ENCODE peak calls at places on chromosomes 11 and 22, in seven cellular contexts. M is adrenal gland, Y is right lobe of liver, F is AG10803, R is body of pancreas, Q is PC-9, H is stomach. U is an unnamed sample.

GRCh38 chr22:25757686-25758085 is 15.7 kb downstream of the MYO18B start:
- DNase-seq in M (no peak), Y (no peak), F (no peak), R (no peak), Q (no peak), H (no peak), U (no peak)

GRCh38 chr11:11558352-11558751 is 63.5 kb downstream of the GALNT18 start:
- DNase-seq in M (no peak), Y (no peak), F (no peak), R (no peak), Q (no peak), H (no peak), U (no peak)

GRCh38 chr22:48378673-48379072 is 1449.0 kb downstream of the BRD1 start:
- DNase-seq in M (no peak), Y (no peak), F (no peak), R (no peak), Q (no peak), H (peak; percentile 25), U (no peak)

GRCh38 chr11:15073361-15074205 is at the start of gene CALCB:
- DNase-seq in M (no peak), Y (no peak), F (peak; percentile 12), R (peak; percentile 42), Q (no peak), H (no peak), U (no peak)

GRCh38 chr22:29226246-29226981 is 20.7 kb downstream of the EMID1 start:
- DNase-seq in M (no peak), Y (no peak), F (no peak), R (no peak), Q (no peak), H (no peak), U (no peak)

GRCh38 chr22:19125474-19126308 is 3.5 kb upstream of the DGCR2 start:
- DNase-seq in M (no peak), Y (no peak), F (no peak), R (no peak), Q (no peak), H (no peak), U (no peak)

GRCh38 chr11:116821050-116821918 is 1.8 kb downstream of the APOA4 start:
- DNase-seq in M (no peak), Y (no peak), F (no peak), R (no peak), Q (no peak), H (no peak), U (no peak)

GRCh38 chr11:1012740-1013627 is 23.5 kb downstream of the MUC6 start:
- DNase-seq in M (no peak), Y (no peak), F (no peak), R (no peak), Q (no peak), H (no peak), U (no peak)

GRCh38 chr11:89420981-89421380 is 70.2 kb downstream of the NOX4 start:
- DNase-seq in M (no peak), Y (no peak), F (no peak), R (no peak), Q (no peak), H (no peak), U (no peak)

GRCh38 chr11:125063429-125064043 is 431 bp downstream of the SLC37A2 start:
- DNase-seq in M (peak; percentile 25), Y (no peak), F (no peak), R (no peak), Q (no peak), H (peak; percentile 24), U (no peak)

GRCh38 chr11:8092587-8093424 is 11.8 kb downstream of the TUB start:
- DNase-seq in M (peak; percentile 76), Y (peak; percentile 43), F (peak; percentile 70), R (peak; percentile 69), Q (no peak), H (peak; percentile 68), U (no peak)

GRCh38 chr11:78840623-78841022 is 266.0 kb upstream of the NARS2 start:
- DNase-seq in M (no peak), Y (no peak), F (peak; percentile 88), R (no peak), Q (no peak), H (no peak), U (no peak)

GRCh38 chr22:31062566-31063230 is 18.4 kb upstream of the SMTN start:
- DNase-seq in M (no peak), Y (no peak), F (no peak), R (no peak), Q (no peak), H (no peak), U (no peak)

GRCh38 chr11:120212926-120213325 is 2.1 kb downstream of the OAF start:
- DNase-seq in M (no peak), Y (no peak), F (no peak), R (no peak), Q (peak; percentile 69), H (no peak), U (no peak)

GRCh38 chr11:90250970-90251369 is 28.1 kb upstream of the CHORDC1 start:
- DNase-seq in M (no peak), Y (no peak), F (no peak), R (no peak), Q (no peak), H (no peak), U (no peak)

GRCh38 chr11:130725417-130726233 is 190.7 kb downstream of the SNX19 start:
- DNase-seq in M (no peak), Y (no peak), F (no peak), R (no peak), Q (peak; percentile 28), H (no peak), U (no peak)

GRCh38 chr11:76642341-76642740 is 28.2 kb downstream of the LRRC32 start:
- DNase-seq in M (peak; percentile 8), Y (no peak), F (no peak), R (no peak), Q (no peak), H (no peak), U (no peak)

DNA sequence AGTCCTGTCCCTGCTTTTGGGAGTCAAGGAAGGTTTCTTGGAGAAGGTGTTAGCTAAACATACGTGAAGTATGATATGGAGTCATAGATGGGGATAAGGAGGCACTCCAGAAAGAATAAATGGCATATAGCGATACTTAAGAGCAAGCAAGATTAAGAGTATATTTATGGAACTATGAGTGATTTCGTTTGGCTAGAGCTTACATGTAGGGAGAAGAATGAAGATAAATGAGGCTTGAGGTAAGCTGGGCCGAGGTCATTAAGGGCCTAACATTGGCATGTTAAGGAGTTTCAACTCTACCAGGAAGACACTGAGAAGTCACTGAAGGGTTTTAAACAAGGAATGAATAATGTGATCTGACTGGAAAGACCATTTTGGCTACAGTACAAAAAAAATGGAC is 33.3 kb downstream of the EIF3M start:
- DNase-seq in M (no peak), Y (no peak), F (no peak), R (no peak), Q (no peak), H (no peak), U (no peak)
- TF ChIP-seq CTCF in M (no peak), Y (no peak), F (no peak), R (no peak), Q (no peak), H (no peak), U (no peak)

GRCh38 chr11:129312741-129313587 is 62.7 kb upstream of the BARX2 start:
- DNase-seq in M (no peak), Y (no peak), F (no peak), R (no peak), Q (no peak), H (no peak), U (no peak)
- H3K4me3 ChIP-seq in M (no peak overlapping the region), Y (no peak overlapping the region), F (no peak overlapping the region), R (no peak overlapping the region), Q (no peak overlapping the region), H (no peak overlapping the region), U (no peak overlapping the region)

GRCh38 chr22:41758231-41758630 is 42.2 kb upstream of the CCDC134 start:
- DNase-seq in M (no peak), Y (no peak), F (no peak), R (no peak), Q (no peak), H (no peak), U (no peak)

GRCh38 chr22:41757507-41757906 is 43.0 kb upstream of the CCDC134 start:
- DNase-seq in M (no peak), Y (no peak), F (no peak), R (no peak), Q (no peak), H (no peak), U (no peak)

GRCh38 chr22:41766476-41766875 is 34.0 kb upstream of the CCDC134 start:
- DNase-seq in M (no peak), Y (no peak), F (no peak), R (no peak), Q (no peak), H (no peak), U (no peak)

GRCh38 chr22:41768420-41768819 is 32.1 kb upstream of the CCDC134 start:
- DNase-seq in M (peak; percentile 18), Y (no peak), F (no peak), R (no peak), Q (peak; percentile 92), H (no peak), U (peak; percentile 75)

DNA sequence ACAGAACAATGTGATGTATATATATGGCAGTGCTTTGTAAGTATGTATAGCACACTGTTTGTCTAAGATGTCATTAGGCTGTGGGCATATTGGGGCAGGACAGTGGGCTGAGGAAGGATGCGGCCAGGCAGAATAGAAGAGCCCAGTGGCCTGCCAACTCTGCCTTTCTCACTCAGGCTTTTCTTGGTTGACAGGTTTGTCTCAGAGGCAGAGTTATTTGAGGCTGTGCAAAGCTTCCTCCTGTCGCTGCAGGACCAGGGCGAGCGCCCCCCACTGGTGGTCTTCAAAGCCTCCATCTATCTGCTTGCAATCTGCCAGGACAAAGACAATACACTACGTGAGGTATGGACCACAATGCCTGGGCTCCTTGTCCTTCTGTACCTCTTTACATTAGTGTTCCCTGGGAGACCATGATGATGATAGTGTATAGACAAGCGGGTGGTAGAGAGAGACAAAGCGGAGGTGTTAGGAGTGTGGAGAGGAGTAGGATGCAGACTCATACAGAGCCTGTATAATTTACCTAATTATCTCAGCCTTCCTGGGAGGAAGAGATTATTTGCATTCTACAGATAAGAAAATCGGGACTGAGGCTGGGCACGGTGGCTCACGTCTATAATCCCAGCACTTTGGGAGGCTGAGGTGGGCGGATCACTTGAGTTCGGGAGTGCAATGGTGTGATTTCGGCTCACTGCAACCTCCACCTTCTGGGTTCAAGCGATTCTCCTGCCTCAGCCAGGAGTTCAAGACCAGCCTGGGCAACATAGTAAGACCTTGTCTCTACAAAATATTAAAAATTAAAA is 37.3 kb upstream of the CCDC134 start:
- DNase-seq in M (no peak), Y (no peak), F (no peak), R (no peak), Q (no peak), H (no peak), U (no peak)
- TF ChIP-seq CTCF in M (peak; percentile 26), Y (no peak), F (peak; percentile 22), R (no peak), Q (peak; percentile 68), H (no peak), U (peak; percentile 54)

GRCh38 chr22:46084376-46084775 is 66.0 kb upstream of the PPARA start:
- DNase-seq in M (peak; percentile 21), Y (no peak), F (no peak), R (no peak), Q (no peak), H (no peak), U (no peak)

GRCh38 chr22:46081831-46082210 is 68.5 kb upstream of the PPARA start:
- DNase-seq in M (peak; percentile 23), Y (peak; percentile 12), F (no peak), R (peak; percentile 40), Q (no peak), H (peak; percentile 38), U (no peak)

GRCh38 chr22:46084943-46085830 is 65.1 kb upstream of the PPARA start:
- DNase-seq in M (peak; percentile 89), Y (peak; percentile 86), F (peak; percentile 96), R (peak; percentile 87), Q (no peak), H (peak; percentile 93), U (no peak)

GRCh38 chr22:46082633-46083032 is 67.7 kb upstream of the PPARA start:
- DNase-seq in M (no peak), Y (no peak), F (no peak), R (no peak), Q (no peak), H (no peak), U (no peak)

GRCh38 chr22:46083383-46084350 is 66.7 kb upstream of the PPARA start:
- DNase-seq in M (peak; percentile 14), Y (peak; percentile 11), F (no peak), R (peak; percentile 35), Q (no peak), H (peak; percentile 26), U (no peak)
- H3K4me3 ChIP-seq in M (no peak overlapping the region), Y (no peak overlapping the region), F (peak overlapping the region; percentile 98), R (no peak overlapping the region), Q (no peak overlapping the region), H (peak overlapping the region; percentile 7), U (peak overlapping the region; percentile 32)

U was measured in epithelial cell of proximal tubule.